ENCODE peak calls at places on chromosomes 13 and 19, in six cellular contexts. U is stomach, A is heart left ventricle, E is A549, P is heart right ventricle, B is psoas muscle. Z is an unnamed sample.
A peak's percentile ranks its signal among the peaks of the same experiment; 100 is the strongest.

GRCh38 chr19:48608798-48609263 is 2.3 kb downstream of the SPACA4 start:
- DNase-seq in U (no peak), A (no peak), E (peak; percentile 88), P (no peak), B (no peak), Z (no peak)

GRCh38 chr13:73465629-73465974 is 406.8 kb downstream of the KLF5 start:
- DNase-seq in U (no peak), A (no peak), E (peak; percentile 6), P (no peak), B (no peak), Z (no peak)

GRCh38 chr13:106536244-106537034 is 977 bp upstream of the EFNB2 start:
- DNase-seq in U (peak; percentile 93), A (peak; percentile 91), E (peak; percentile 62), P (peak; percentile 94), B (peak; percentile 88), Z (peak; percentile 90)

GRCh38 chr19:45406957-45407375 is 522 bp downstream of the POLR1G start:
- DNase-seq in U (no peak), A (no peak), E (no peak), P (no peak), B (no peak), Z (no peak)

GRCh38 chr19:43562698-43563241 is 12.6 kb downstream of the XRCC1 start:
- DNase-seq in U (peak; percentile 65), A (peak; percentile 88), E (no peak), P (peak; percentile 84), B (peak; percentile 77), Z (peak; percentile 72)

GRCh38 chr13:46698910-46699460 is 98.0 kb downstream of the ESD start:
- DNase-seq in U (no peak), A (no peak), E (no peak), P (no peak), B (no peak), Z (no peak)

GRCh38 chr19:15294591-15294990 is 37.7 kb downstream of the BRD4 start:
- DNase-seq in U (no peak), A (peak; percentile 79), E (no peak), P (peak; percentile 61), B (no peak), Z (no peak)

GRCh38 chr13:114339779-114340534 is 25.7 kb downstream of the CHAMP1 start:
- DNase-seq in U (peak; percentile 53), A (peak; percentile 42), E (peak; percentile 32), P (no peak), B (no peak), Z (no peak)

GRCh38 chr19:16371540-16371986 is 46.9 kb downstream of the KLF2 start:
- DNase-seq in U (peak; percentile 85), A (peak; percentile 75), E (no peak), P (peak; percentile 69), B (peak; percentile 54), Z (peak; percentile 45)

GRCh38 chr19:41194157-41194552 is 1.1 kb downstream of the CYP2S1 start:
- DNase-seq in U (no peak), A (peak; percentile 34), E (no peak), P (no peak), B (no peak), Z (no peak)

GRCh38 chr19:53945441-53945840 is 17.3 kb upstream of the CACNG8 start:
- DNase-seq in U (no peak), A (no peak), E (peak; percentile 79), P (no peak), B (no peak), Z (no peak)

GRCh38 chr13:41059466-41059865 is 1.8 kb upstream of the WBP4 start:
- DNase-seq in U (no peak), A (no peak), E (no peak), P (no peak), B (no peak), Z (no peak)

GRCh38 chr19:35596366-35596999 is 10.5 kb downstream of the PMIS2 start:
- DNase-seq in U (no peak), A (no peak), E (peak; percentile 82), P (no peak), B (no peak), Z (no peak)

GRCh38 chr13:37708101-37708500 is 109.5 kb upstream of the POSTN start:
- DNase-seq in U (no peak), A (no peak), E (no peak), P (no peak), B (no peak), Z (no peak)

GRCh38 chr19:40193587-40193849 is 2.3 kb downstream of the MAP3K10 start:
- DNase-seq in U (no peak), A (no peak), E (no peak), P (no peak), B (no peak), Z (no peak)

GRCh38 chr19:57546513-57546912 is 13.2 kb downstream of the ZNF550 start:
- DNase-seq in U (no peak), A (no peak), E (no peak), P (no peak), B (no peak), Z (no peak)
- H3K9me3 ChIP-seq in U (peaks cover 100% of the 10 kb centered on the region), A (peaks cover 100% of the 10 kb centered on the region), E (peaks cover 96% of the 10 kb centered on the region), P (peaks cover 100% of the 10 kb centered on the region), B (peaks cover 97% of the 10 kb centered on the region), Z (peaks cover 11% of the 10 kb centered on the region)

DNA sequence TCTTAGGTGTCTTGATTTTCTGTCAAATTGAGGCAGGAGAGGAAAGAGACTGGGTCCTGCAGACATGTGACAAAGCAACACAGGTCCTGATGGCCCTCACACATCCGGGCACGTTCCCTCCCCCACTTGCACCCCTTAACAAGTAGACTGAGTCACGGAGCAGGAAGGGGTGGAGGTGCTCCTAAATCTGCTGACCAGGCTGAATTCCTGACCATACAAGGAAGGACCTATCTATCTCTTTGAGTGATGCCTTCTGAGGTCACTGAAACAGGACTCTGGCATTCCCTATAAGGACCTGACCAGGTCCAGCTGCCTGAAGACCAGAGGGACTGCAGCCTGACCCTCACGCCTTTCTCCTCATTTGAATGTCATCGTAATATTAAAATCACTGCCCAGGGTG is 250.3 kb downstream of the COL4A1 start:
- DNase-seq in U (no peak), A (no peak), E (no peak), P (no peak), B (no peak), Z (no peak)
- TF ChIP-seq CTCF in U (no peak), A (no peak), E (no peak), P (no peak), B (no peak), Z (no peak)

DNA sequence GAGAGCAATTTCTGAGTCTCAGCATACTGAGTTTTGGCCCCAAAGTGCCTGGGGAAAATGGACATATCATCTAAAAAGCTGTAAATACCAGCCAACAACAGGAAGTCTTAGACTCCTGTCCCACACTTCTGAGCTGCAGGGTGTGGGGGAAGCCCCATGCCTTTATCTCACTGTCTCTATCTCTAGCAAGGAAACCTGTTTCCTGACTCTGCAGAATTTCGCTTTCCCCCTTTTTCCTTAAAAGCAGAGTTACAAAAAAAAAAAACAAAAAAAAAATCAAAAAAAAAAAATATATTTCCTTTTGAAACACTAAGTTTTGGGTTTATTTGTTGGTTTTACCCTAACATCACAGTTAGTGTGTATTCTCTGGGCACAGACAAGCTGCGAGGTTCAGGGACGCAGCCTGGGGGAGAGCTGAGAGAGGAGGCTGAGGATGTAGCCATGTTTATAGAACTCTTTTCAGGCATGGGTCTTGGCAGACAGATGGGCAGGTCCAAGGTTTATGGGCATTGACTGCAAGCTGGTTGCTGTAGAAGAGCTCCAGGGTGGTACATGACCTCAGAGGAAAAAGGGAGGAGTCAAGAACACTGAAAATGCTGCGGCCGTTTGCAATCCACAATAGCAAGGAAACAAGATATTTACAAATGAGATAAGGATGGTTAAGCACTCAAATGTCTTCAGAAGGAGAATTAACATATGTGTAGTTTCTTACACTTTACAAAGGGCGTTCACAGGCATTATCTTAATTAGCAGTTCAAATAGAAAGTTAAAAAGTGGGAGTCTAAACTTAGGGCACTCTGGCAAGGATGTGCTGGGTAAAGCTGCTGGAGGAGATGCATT is 4.9 kb downstream of the MBNL2 start:
- DNase-seq in U (peak; percentile 34), A (no peak), E (no peak), P (no peak), B (no peak), Z (no peak)
- H3K4me1 ChIP-seq in U (peaks cover 43% of the 10 kb centered on the region), A (peaks cover 18% of the 10 kb centered on the region), E (peaks cover 42% of the 10 kb centered on the region), P (peaks cover 74% of the 10 kb centered on the region), B (peaks cover 60% of the 10 kb centered on the region), Z (peaks cover 45% of the 10 kb centered on the region)

DNA sequence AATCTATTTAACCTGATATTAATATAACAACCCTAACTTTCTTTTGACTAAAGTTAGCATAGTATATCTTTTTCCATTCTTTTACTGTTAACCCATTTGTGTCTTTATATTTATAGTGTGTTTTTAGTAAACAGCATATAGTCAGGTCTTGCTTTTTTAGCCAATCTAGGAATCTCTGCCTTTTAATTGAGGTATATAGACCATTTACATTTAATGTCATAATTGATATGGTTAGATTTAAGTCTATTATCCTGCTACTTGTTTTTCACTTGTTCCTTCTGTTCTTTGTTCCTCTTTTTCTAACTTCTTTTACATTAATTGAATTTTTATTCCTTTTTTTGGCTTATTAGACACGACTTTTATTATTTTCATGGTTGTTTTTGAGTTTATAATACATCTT is 174.4 kb downstream of the KCTD15 start:
- DNase-seq in U (no peak), A (no peak), E (no peak), P (no peak), B (no peak), Z (no peak)
- H3K9me3 ChIP-seq in U (peaks cover 27% of the 10 kb centered on the region), A (peaks cover 48% of the 10 kb centered on the region), E (peaks cover 46% of the 10 kb centered on the region), P (peaks cover 55% of the 10 kb centered on the region), B (peaks cover 10% of the 10 kb centered on the region), Z (no peaks in the 10 kb centered on the region)

DNA sequence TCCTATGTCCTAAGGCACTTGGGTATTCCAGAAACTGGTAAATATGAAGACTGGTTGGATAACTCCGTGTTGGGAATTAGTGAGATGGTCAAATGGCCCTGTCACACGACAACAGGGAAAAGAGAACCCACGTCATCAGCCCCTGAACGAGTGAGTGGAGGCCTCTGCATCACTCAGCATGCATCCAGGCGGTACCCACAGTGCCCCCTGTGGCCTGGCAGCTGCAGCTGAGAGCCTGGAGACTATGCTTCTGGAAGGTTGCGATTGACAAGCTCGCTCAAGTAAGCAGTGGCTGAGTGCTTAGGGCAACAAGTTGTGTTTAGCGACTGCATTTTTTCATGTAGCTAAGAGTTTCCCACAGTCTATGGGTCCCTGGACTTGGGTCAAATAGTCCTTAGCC is 55.9 kb downstream of the COL4A2 start:
- DNase-seq in U (no peak), A (no peak), E (no peak), P (no peak), B (no peak), Z (no peak)
- TF ChIP-seq CTCF in U (no peak), A (peak; percentile 21), E (no peak), P (peak; percentile 21), B (no peak), Z (no peak)

GRCh38 chr19:1223018-1223855 is 14.6 kb downstream of the CBARP start:
- DNase-seq in U (no peak), A (no peak), E (no peak), P (no peak), B (no peak), Z (no peak)

GRCh38 chr19:1221141-1221903 is 15.7 kb downstream of the STK11 start:
- DNase-seq in U (peak; percentile 82), A (peak; percentile 84), E (no peak), P (peak; percentile 79), B (peak; percentile 81), Z (no peak)

GRCh38 chr19:1224047-1224825 is 13.6 kb downstream of the CBARP start:
- DNase-seq in U (no peak), A (no peak), E (no peak), P (no peak), B (no peak), Z (no peak)

GRCh38 chr19:1221904-1222255 is 15.9 kb downstream of the CBARP start:
- DNase-seq in U (no peak), A (no peak), E (no peak), P (no peak), B (no peak), Z (no peak)

DNA sequence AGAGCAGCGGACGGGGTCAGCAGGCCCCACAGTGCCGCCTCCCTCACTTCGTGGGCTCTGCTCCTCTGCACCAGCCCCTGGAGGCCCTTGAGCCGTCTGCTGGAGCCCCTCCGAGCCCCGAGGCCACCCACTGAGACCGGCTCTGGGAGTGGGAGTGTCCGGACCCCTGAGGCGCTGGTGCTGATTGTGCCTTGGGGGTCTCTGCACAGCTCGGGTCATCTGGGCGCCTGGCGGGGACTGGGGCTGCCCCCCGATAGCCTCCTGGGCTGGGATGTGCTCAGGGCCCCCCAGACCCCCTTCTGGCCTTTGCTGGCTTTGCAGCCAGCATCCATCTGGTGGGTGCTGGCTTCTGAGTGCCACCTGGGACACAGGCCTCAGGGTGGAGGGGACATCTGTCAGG is 15.4 kb downstream of the CBARP start:
- DNase-seq in U (no peak), A (no peak), E (no peak), P (no peak), B (no peak), Z (no peak)
- H3K4me1 ChIP-seq in U (peaks cover 52% of the 10 kb centered on the region), A (peaks cover 29% of the 10 kb centered on the region), E (peaks cover 14% of the 10 kb centered on the region), P (peaks cover 58% of the 10 kb centered on the region), B (peaks cover 55% of the 10 kb centered on the region), Z (no peaks in the 10 kb centered on the region)

Z was measured in lung.